ENCODE peak calls at places on chromosomes 11 and 22, in seven cellular contexts. V is transverse colon; A is SK-N-SH; N is A673; O is cardiac muscle cell; X is CD8-positive, alpha-beta T cell; Z is GM23248. R is an unnamed sample.
A peak's percentile ranks its signal among the peaks of the same experiment; 100 is the strongest.

GRCh38 chr11:96254087-96254486 is 88.9 kb downstream of the MAML2 start:
- DNase-seq in V (peak; percentile 35), A (no peak), N (peak; percentile 60), O (peak; percentile 54), X (peak; percentile 43), Z (peak; percentile 65), R (no peak)

GRCh38 chr11:10304495-10305261 is at the start of gene ADM:
- DNase-seq in V (peak; percentile 93), A (peak; percentile 94), N (peak; percentile 93), O (peak; percentile 89), X (no peak), Z (peak; percentile 96), R (peak; percentile 98)

GRCh38 chr11:27471588-27472397 is 797 bp downstream of the LGR4 start:
- DNase-seq in V (peak; percentile 54), A (peak; percentile 81), N (peak; percentile 75), O (peak; percentile 55), X (no peak), Z (peak; percentile 67), R (peak; percentile 59)

GRCh38 chr11:6249822-6250555 is 9.6 kb upstream of the CCKBR start:
- DNase-seq in V (peak; percentile 67), A (peak; percentile 38), N (peak; percentile 79), O (no peak), X (no peak), Z (peak; percentile 92), R (peak; percentile 89)

GRCh38 chr11:71454470-71455113 is 1.6 kb downstream of the NADSYN1 start:
- DNase-seq in V (peak; percentile 68), A (no peak), N (no peak), O (no peak), X (peak; percentile 34), Z (no peak), R (no peak)

GRCh38 chr22:46803031-46803880 is 40.8 kb downstream of the TBC1D22A start:
- DNase-seq in V (peak; percentile 58), A (peak; percentile 80), N (peak; percentile 49), O (peak; percentile 76), X (peak; percentile 71), Z (peak; percentile 20), R (peak; percentile 32)

GRCh38 chr11:95442531-95443050 is 211.6 kb upstream of the SESN3 start:
- DNase-seq in V (no peak), A (no peak), N (no peak), O (no peak), X (no peak), Z (no peak), R (no peak)

GRCh38 chr11:18310800-18311340 is 11.1 kb downstream of the HPS5 start:
- DNase-seq in V (no peak), A (no peak), N (no peak), O (no peak), X (no peak), Z (peak; percentile 21), R (peak; percentile 61)

GRCh38 chr11:3796346-3796745 is 1.0 kb downstream of the NUP98 start:
- DNase-seq in V (no peak), A (no peak), N (no peak), O (no peak), X (no peak), Z (peak; percentile 44), R (peak; percentile 31)

GRCh38 chr11:66868726-66869291 is 11.9 kb downstream of the LRFN4 start:
- DNase-seq in V (peak; percentile 89), A (peak; percentile 71), N (peak; percentile 63), O (peak; percentile 79), X (peak; percentile 81), Z (no peak), R (no peak)

GRCh38 chr11:36478700-36479329 is 31.3 kb downstream of the TRAF6 start:
- DNase-seq in V (peak; percentile 30), A (peak; percentile 45), N (peak; percentile 93), O (peak; percentile 50), X (peak; percentile 24), Z (peak; percentile 76), R (peak; percentile 84)

GRCh38 chr11:33982661-33983060 is 68.9 kb upstream of the CAPRIN1 start:
- DNase-seq in V (no peak), A (no peak), N (no peak), O (no peak), X (no peak), Z (no peak), R (no peak)

GRCh38 chr22:23223566-23224317 is 43.4 kb downstream of the BCR start:
- DNase-seq in V (peak; percentile 26), A (peak; percentile 86), N (no peak), O (peak; percentile 55), X (no peak), Z (no peak), R (no peak)

GRCh38 chr22:38696606-38697005 is 4.1 kb downstream of the JOSD1 start:
- DNase-seq in V (no peak), A (no peak), N (no peak), O (no peak), X (peak; percentile 41), Z (peak; percentile 94), R (peak; percentile 76)

GRCh38 chr22:35915477-35916013 is 113.1 kb downstream of the RBFOX2 start:
- DNase-seq in V (no peak), A (no peak), N (peak; percentile 75), O (no peak), X (no peak), Z (peak; percentile 74), R (peak; percentile 47)

GRCh38 chr11:35352107-35352888 is 67.1 kb downstream of the SLC1A2 start:
- DNase-seq in V (no peak), A (no peak), N (no peak), O (peak; percentile 40), X (no peak), Z (peak; percentile 81), R (peak; percentile 79)

DNA sequence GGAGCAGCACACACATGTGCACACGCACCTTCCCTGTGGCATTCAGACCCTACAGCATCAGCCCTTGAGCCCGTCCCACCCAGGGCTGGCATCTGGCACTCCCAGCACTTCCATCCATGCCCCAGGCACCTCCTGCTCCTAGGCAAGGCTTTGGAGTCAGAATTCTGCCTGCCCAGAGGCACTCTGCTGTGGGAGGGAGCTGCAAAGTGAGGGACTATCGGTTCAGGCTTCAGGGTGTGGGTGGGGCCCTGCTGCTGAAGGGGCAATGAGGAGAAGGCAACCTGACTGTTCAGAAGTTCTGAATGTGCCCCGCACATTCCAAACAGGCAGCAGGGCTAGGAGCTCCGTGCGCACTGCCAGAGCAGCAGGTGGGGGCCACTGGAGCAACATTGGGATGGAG is 39.7 kb downstream of the NECTIN1 start:
- DNase-seq in V (no peak), A (no peak), N (no peak), O (no peak), X (no peak), Z (no peak), R (no peak)
- H3K4me1 ChIP-seq in V (peaks cover 5% of the 10 kb centered on the region), A (peaks cover 99% of the 10 kb centered on the region), N (no peaks in the 10 kb centered on the region), O (peaks cover 5% of the 10 kb centered on the region), X (peaks cover 19% of the 10 kb centered on the region), Z (peaks cover 4% of the 10 kb centered on the region), R (no peaks in the 10 kb centered on the region)

DNA sequence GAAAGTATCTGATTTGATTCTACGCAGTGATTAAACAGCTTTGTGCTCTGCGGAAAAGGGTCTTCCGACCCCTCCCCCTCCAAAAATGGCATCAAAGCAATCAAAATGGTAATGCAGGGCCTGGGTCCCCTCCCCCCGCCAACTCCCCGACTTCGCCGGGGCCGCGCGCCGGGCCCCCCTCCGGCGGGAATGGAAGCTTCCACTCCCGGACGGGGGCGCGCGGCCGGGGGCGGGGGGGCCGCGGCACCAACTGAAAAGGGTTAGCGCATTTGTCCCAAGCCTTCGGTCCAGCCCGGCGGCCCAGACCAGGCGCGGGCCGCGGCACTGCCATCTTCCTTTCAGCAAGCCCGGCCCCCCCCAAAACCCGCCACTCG is 2.9 kb downstream of the PHF21B start:
- DNase-seq in V (no peak), A (peak; percentile 83), N (peak; percentile 37), O (peak; percentile 89), X (no peak), Z (no peak), R (no peak)
- H3K4me3 ChIP-seq in V (peak overlapping the region; percentile 45), A (no peak overlapping the region), N (peak overlapping the region; percentile 98), O (peak overlapping the region; percentile 66), X (no peak overlapping the region), Z (no peak overlapping the region), R (no peak overlapping the region)

GRCh38 chr11:120197254-120197891 is 13.5 kb upstream of the OAF start:
- DNase-seq in V (peak; percentile 75), A (peak; percentile 62), N (peak; percentile 71), O (no peak), X (no peak), Z (peak; percentile 48), R (no peak)

GRCh38 chr11:120195601-120196289 is 15.1 kb upstream of the OAF start:
- DNase-seq in V (no peak), A (no peak), N (no peak), O (no peak), X (no peak), Z (no peak), R (no peak)

GRCh38 chr11:120198403-120198786 is 12.4 kb upstream of the OAF start:
- DNase-seq in V (no peak), A (no peak), N (no peak), O (no peak), X (no peak), Z (no peak), R (no peak)

GRCh38 chr11:120197977-120198376 is 12.9 kb upstream of the OAF start:
- DNase-seq in V (no peak), A (peak; percentile 56), N (no peak), O (no peak), X (no peak), Z (no peak), R (no peak)

GRCh38 chr11:120196857-120197253 is 14.0 kb upstream of the OAF start:
- DNase-seq in V (no peak), A (no peak), N (no peak), O (no peak), X (no peak), Z (no peak), R (no peak)
- H3K27me3 ChIP-seq in V (no peaks in the 10 kb centered on the region), A (peaks cover 7% of the 10 kb centered on the region), N (no peaks in the 10 kb centered on the region), O (peaks cover 29% of the 10 kb centered on the region), X (no peaks in the 10 kb centered on the region), Z (no peaks in the 10 kb centered on the region), R (no peaks in the 10 kb centered on the region)

GRCh38 chr11:57180964-57181363 is 789 bp upstream of the LRRC55 start:
- DNase-seq in V (no peak), A (no peak), N (no peak), O (no peak), X (no peak), Z (no peak), R (no peak)

GRCh38 chr11:57182896-57183295 is 1.1 kb downstream of the LRRC55 start:
- DNase-seq in V (no peak), A (no peak), N (no peak), O (no peak), X (no peak), Z (no peak), R (no peak)

GRCh38 chr11:57179701-57180100 is 2.1 kb upstream of the LRRC55 start:
- DNase-seq in V (no peak), A (no peak), N (no peak), O (no peak), X (no peak), Z (no peak), R (no peak)

GRCh38 chr11:57180141-57180561 is 1.6 kb upstream of the LRRC55 start:
- DNase-seq in V (no peak), A (no peak), N (no peak), O (no peak), X (no peak), Z (no peak), R (no peak)

DNA sequence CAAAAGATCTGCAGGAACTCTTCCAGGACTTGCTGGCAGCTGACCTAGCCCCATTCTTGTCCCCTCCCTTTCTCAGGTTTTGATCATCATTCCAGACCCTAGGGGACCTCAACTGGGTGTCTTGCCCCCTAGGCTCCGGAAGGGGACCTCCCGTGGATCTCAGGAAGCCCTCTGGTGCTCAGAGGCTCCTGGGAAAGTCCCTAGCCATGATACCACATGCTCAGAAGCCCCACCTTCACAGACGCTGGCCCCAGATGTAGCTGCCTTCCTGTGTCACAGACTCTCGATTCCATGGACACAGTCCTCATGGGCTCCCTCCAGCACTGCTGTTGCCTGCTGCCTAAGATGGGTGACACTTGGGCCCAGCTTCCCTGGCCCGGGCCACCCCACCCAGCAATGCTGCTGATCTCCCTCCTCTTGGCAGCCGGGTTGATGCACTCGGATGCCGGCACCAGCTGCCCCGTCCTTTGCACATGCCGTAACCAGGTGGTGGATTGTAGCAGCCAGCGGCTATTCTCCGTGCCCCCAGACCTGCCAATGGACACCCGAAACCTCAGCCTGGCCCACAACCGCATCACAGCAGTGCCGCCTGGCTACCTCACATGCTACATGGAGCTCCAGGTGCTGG is at the start of gene LRRC55:
- DNase-seq in V (no peak), A (no peak), N (peak; percentile 41), O (no peak), X (no peak), Z (no peak), R (no peak)
- H3K4me1 ChIP-seq in V (peaks cover 5% of the 10 kb centered on the region), A (no peaks in the 10 kb centered on the region), N (no peaks in the 10 kb centered on the region), O (no peaks in the 10 kb centered on the region), X (no peaks in the 10 kb centered on the region), Z (no peaks in the 10 kb centered on the region), R (no peaks in the 10 kb centered on the region)